ENCODE peak calls at places on chromosome 9, in eight cellular contexts. V, O, G, Y, Z, W, H and B are unnamed samples.
A peak's percentile ranks its signal among the peaks of the same experiment; 100 is the strongest.

GRCh38 chr9:8962084-8962483 is 1162.5 kb upstream of the DMAC1 start:
- DNase-seq in V (no peak), O (no peak), G (no peak), Y (no peak), Z (no peak), W (no peak), H (no peak), B (no peak)

GRCh38 chr9:106887066-106887465 is 24.1 kb downstream of the ZNF462 start:
- DNase-seq in V (no peak), O (no peak), G (no peak), Y (no peak), Z (no peak), W (no peak), H (no peak), B (no peak)

GRCh38 chr9:7273575-7273974 is 515.8 kb downstream of the KDM4C start:
- DNase-seq in V (peak; percentile 52), O (no peak), G (no peak), Y (peak; percentile 40), Z (no peak), W (peak; percentile 32), H (no peak), B (no peak)

GRCh38 chr9:20319241-20319640 is 303.1 kb downstream of the MLLT3 start:
- DNase-seq in V (no peak), O (no peak), G (no peak), Y (peak; percentile 8), Z (no peak), W (no peak), H (no peak), B (no peak)

GRCh38 chr9:113998529-113999255 is 79.4 kb downstream of the AMBP start:
- DNase-seq in V (no peak), O (no peak), G (no peak), Y (peak; percentile 12), Z (no peak), W (no peak), H (no peak), B (no peak)

GRCh38 chr9:116274293-116274692 is 120.7 kb downstream of the PAPPA start:
- DNase-seq in V (no peak), O (no peak), G (no peak), Y (peak; percentile 89), Z (no peak), W (no peak), H (no peak), B (no peak)

GRCh38 chr9:123773783-123774182 is 156.1 kb downstream of the DENND1A start:
- DNase-seq in V (no peak), O (no peak), G (no peak), Y (no peak), Z (no peak), W (no peak), H (no peak), B (no peak)

GRCh38 chr9:36993933-36994764 is 39.9 kb downstream of the PAX5 start:
- DNase-seq in V (no peak), O (no peak), G (no peak), Y (no peak), Z (no peak), W (no peak), H (no peak), B (no peak)

GRCh38 chr9:91166796-91167366 is 194.8 kb downstream of the AUH start:
- DNase-seq in V (no peak), O (no peak), G (no peak), Y (peak; percentile 75), Z (no peak), W (no peak), H (no peak), B (no peak)

GRCh38 chr9:134455951-134456739 is 129.9 kb downstream of the RXRA start:
- DNase-seq in V (no peak), O (peak; percentile 26), G (no peak), Y (peak; percentile 99), Z (peak; percentile 91), W (peak; percentile 91), H (peak; percentile 67), B (peak; percentile 92)

GRCh38 chr9:125521462-125522327 is 185.3 kb downstream of the MAPKAP1 start:
- DNase-seq in V (no peak), O (no peak), G (no peak), Y (peak; percentile 97), Z (no peak), W (no peak), H (no peak), B (no peak)

GRCh38 chr9:106479679-106480078 is 383.3 kb upstream of the ZNF462 start:
- DNase-seq in V (no peak), O (no peak), G (no peak), Y (no peak), Z (no peak), W (no peak), H (no peak), B (no peak)

GRCh38 chr9:121271368-121272351 is 3.7 kb downstream of the GSN start:
- DNase-seq in V (peak; percentile 44), O (no peak), G (no peak), Y (peak; percentile 87), Z (peak; percentile 51), W (peak; percentile 77), H (no peak), B (no peak)

GRCh38 chr9:110605586-110605985 is 26.0 kb upstream of the SVEP1 start:
- DNase-seq in V (no peak), O (no peak), G (no peak), Y (no peak), Z (no peak), W (no peak), H (no peak), B (no peak)

GRCh38 chr9:88590558-88591146 is 55.7 kb downstream of the NXNL2 start:
- DNase-seq in V (no peak), O (no peak), G (no peak), Y (no peak), Z (no peak), W (no peak), H (no peak), B (no peak)

GRCh38 chr9:23587433-23587832 is 238.6 kb downstream of the ELAVL2 start:
- DNase-seq in V (peak; percentile 76), O (no peak), G (no peak), Y (no peak), Z (peak; percentile 84), W (peak; percentile 94), H (no peak), B (no peak)

GRCh38 chr9:16832101-16832500 is 38.4 kb downstream of the BNC2 start:
- DNase-seq in V (no peak), O (no peak), G (no peak), Y (no peak), Z (no peak), W (no peak), H (no peak), B (no peak)

GRCh38 chr9:33186457-33187168 is 19.5 kb upstream of the B4GALT1 start:
- DNase-seq in V (no peak), O (no peak), G (no peak), Y (peak; percentile 67), Z (peak; percentile 48), W (peak; percentile 50), H (no peak), B (no peak)

GRCh38 chr9:83706703-83707517 is 848 bp downstream of the UBQLN1 start:
- DNase-seq in V (no peak), O (peak; percentile 26), G (peak; percentile 45), Y (peak; percentile 19), Z (peak; percentile 45), W (peak; percentile 54), H (peak; percentile 53), B (no peak)

GRCh38 chr9:126844085-126844484 is 16.4 kb upstream of the ZBTB34 start:
- DNase-seq in V (peak; percentile 40), O (no peak), G (no peak), Y (peak; percentile 80), Z (no peak), W (no peak), H (no peak), B (peak; percentile 60)

GRCh38 chr9:127437497-127438264 is 13.5 kb downstream of the ZNF79 start:
- DNase-seq in V (no peak), O (no peak), G (no peak), Y (no peak), Z (no peak), W (no peak), H (peak; percentile 19), B (no peak)

GRCh38 chr9:22278426-22278825 is 168.2 kb upstream of the DMRTA1 start:
- DNase-seq in V (no peak), O (no peak), G (no peak), Y (no peak), Z (no peak), W (no peak), H (no peak), B (no peak)

GRCh38 chr9:133786371-133786753 is 48.2 kb upstream of the SARDH start:
- DNase-seq in V (peak; percentile 3), O (no peak), G (no peak), Y (no peak), Z (no peak), W (no peak), H (no peak), B (no peak)

GRCh38 chr9:126517751-126518261 is 95.9 kb upstream of the LMX1B start:
- DNase-seq in V (no peak), O (no peak), G (no peak), Y (no peak), Z (no peak), W (no peak), H (no peak), B (no peak)